ENCODE peak calls at places on chromosomes 6 and 20, in eight cellular contexts. One of them, this sample, is unnamed. For H3K4me1, the result is how much of the 10 kb centered on the place peaks cover.

GRCh38 chr20:17557675-17558006 is 12.2 kb upstream of the DSTN start:
- DNase-seq in HepG2: peak
- DNase-seq in SK-N-SH: no peak
- DNase-seq in tibial nerve: no peak
- DNase-seq in ovary: no peak
- DNase-seq in H1: no peak
- DNase-seq in transverse colon: peak
- DNase-seq in A549: peak
- DNase-seq in this sample: peak

GRCh38 chr6:125995972-125996580 is 9.7 kb downstream of the TRMT11 start:
- DNase-seq in HepG2: peak
- DNase-seq in SK-N-SH: peak
- DNase-seq in tibial nerve: no peak
- DNase-seq in ovary: peak
- DNase-seq in H1: peak
- DNase-seq in transverse colon: peak
- DNase-seq in A549: peak
- DNase-seq in this sample: peak

GRCh38 chr20:25283221-25283951 is 35.5 kb downstream of the PYGB start:
- DNase-seq in HepG2: no peak
- DNase-seq in SK-N-SH: no peak
- DNase-seq in tibial nerve: peak
- DNase-seq in ovary: peak
- DNase-seq in H1: peak
- DNase-seq in transverse colon: peak
- DNase-seq in A549: no peak
- DNase-seq in this sample: peak

GRCh38 chr6:44542401-44543116 is 155.1 kb downstream of the CDC5L start:
- DNase-seq in HepG2: no peak
- DNase-seq in SK-N-SH: no peak
- DNase-seq in tibial nerve: no peak
- DNase-seq in ovary: peak
- DNase-seq in H1: peak
- DNase-seq in transverse colon: no peak
- DNase-seq in A549: no peak
- DNase-seq in this sample: no peak

GRCh38 chr6:20952605-20953004 is 418.3 kb downstream of the CDKAL1 start:
- DNase-seq in HepG2: peak
- DNase-seq in SK-N-SH: no peak
- DNase-seq in tibial nerve: no peak
- DNase-seq in ovary: no peak
- DNase-seq in H1: no peak
- DNase-seq in transverse colon: no peak
- DNase-seq in A549: no peak
- DNase-seq in this sample: no peak

GRCh38 chr6:100446922-100447899 is 17.5 kb downstream of the SIM1 start:
- DNase-seq in HepG2: no peak
- DNase-seq in SK-N-SH: no peak
- DNase-seq in tibial nerve: no peak
- DNase-seq in ovary: no peak
- DNase-seq in H1: peak
- DNase-seq in transverse colon: no peak
- DNase-seq in A549: no peak
- DNase-seq in this sample: no peak

GRCh38 chr20:57153238-57153905 is 113.1 kb downstream of the BMP7 start:
- DNase-seq in HepG2: no peak
- DNase-seq in SK-N-SH: no peak
- DNase-seq in tibial nerve: no peak
- DNase-seq in ovary: no peak
- DNase-seq in H1: no peak
- DNase-seq in transverse colon: no peak
- DNase-seq in A549: no peak
- DNase-seq in this sample: no peak

GRCh38 chr20:13041574-13042457 is 33.0 kb downstream of the SPTLC3 start:
- DNase-seq in HepG2: no peak
- DNase-seq in SK-N-SH: no peak
- DNase-seq in tibial nerve: no peak
- DNase-seq in ovary: no peak
- DNase-seq in H1: no peak
- DNase-seq in transverse colon: no peak
- DNase-seq in A549: no peak
- DNase-seq in this sample: no peak

GRCh38 chr20:53901064-53901463 is 169.3 kb downstream of the BCAS1 start:
- DNase-seq in HepG2: no peak
- DNase-seq in SK-N-SH: no peak
- DNase-seq in tibial nerve: no peak
- DNase-seq in ovary: no peak
- DNase-seq in H1: no peak
- DNase-seq in transverse colon: peak
- DNase-seq in A549: peak
- DNase-seq in this sample: no peak

GRCh38 chr6:18081025-18081668 is 41.3 kb downstream of the NHLRC1 start:
- DNase-seq in HepG2: peak
- DNase-seq in SK-N-SH: no peak
- DNase-seq in tibial nerve: no peak
- DNase-seq in ovary: no peak
- DNase-seq in H1: no peak
- DNase-seq in transverse colon: no peak
- DNase-seq in A549: peak
- DNase-seq in this sample: no peak

GRCh38 chr6:139925894-139926641 is 551.6 kb upstream of the CITED2 start:
- DNase-seq in HepG2: peak
- DNase-seq in SK-N-SH: peak
- DNase-seq in tibial nerve: no peak
- DNase-seq in ovary: no peak
- DNase-seq in H1: no peak
- DNase-seq in transverse colon: no peak
- DNase-seq in A549: no peak
- DNase-seq in this sample: no peak

GRCh38 chr20:41095110-41095969 is 42.0 kb upstream of the PLCG1 start:
- DNase-seq in HepG2: peak
- DNase-seq in SK-N-SH: peak
- DNase-seq in tibial nerve: no peak
- DNase-seq in ovary: peak
- DNase-seq in H1: no peak
- DNase-seq in transverse colon: peak
- DNase-seq in A549: peak
- DNase-seq in this sample: peak

GRCh38 chr6:157049126-157049525 is 271.9 kb downstream of the ARID1B start:
- DNase-seq in HepG2: no peak
- DNase-seq in SK-N-SH: no peak
- DNase-seq in tibial nerve: no peak
- DNase-seq in ovary: no peak
- DNase-seq in H1: no peak
- DNase-seq in transverse colon: no peak
- DNase-seq in A549: no peak
- DNase-seq in this sample: no peak

GRCh38 chr6:167683028-167683862 is 143.5 kb upstream of the AFDN start:
- DNase-seq in HepG2: peak
- DNase-seq in SK-N-SH: no peak
- DNase-seq in tibial nerve: peak
- DNase-seq in ovary: peak
- DNase-seq in H1: no peak
- DNase-seq in transverse colon: peak
- DNase-seq in A549: peak
- DNase-seq in this sample: peak
- TF ChIP-seq EP300 in HepG2: peak
- TF ChIP-seq EP300 in SK-N-SH: no peak
- TF ChIP-seq EP300 in tibial nerve: peak
- TF ChIP-seq EP300 in ovary: no peak
- TF ChIP-seq EP300 in H1: no peak
- TF ChIP-seq EP300 in transverse colon: peak
- TF ChIP-seq EP300 in A549: no peak
- TF ChIP-seq EP300 in this sample: no peak

GRCh38 chr20:44182863-44183262 is 4.1 kb downstream of the JPH2 start:
- DNase-seq in HepG2: no peak
- DNase-seq in SK-N-SH: no peak
- DNase-seq in tibial nerve: no peak
- DNase-seq in ovary: no peak
- DNase-seq in H1: no peak
- DNase-seq in transverse colon: no peak
- DNase-seq in A549: no peak
- DNase-seq in this sample: no peak
- H3K4me3 ChIP-seq in HepG2: no peak
- H3K4me3 ChIP-seq in SK-N-SH: no peak
- H3K4me3 ChIP-seq in tibial nerve: no peak
- H3K4me3 ChIP-seq in ovary: peak
- H3K4me3 ChIP-seq in H1: no peak
- H3K4me3 ChIP-seq in transverse colon: no peak
- H3K4me3 ChIP-seq in A549: no peak
- H3K4me3 ChIP-seq in this sample: peak

DNA sequence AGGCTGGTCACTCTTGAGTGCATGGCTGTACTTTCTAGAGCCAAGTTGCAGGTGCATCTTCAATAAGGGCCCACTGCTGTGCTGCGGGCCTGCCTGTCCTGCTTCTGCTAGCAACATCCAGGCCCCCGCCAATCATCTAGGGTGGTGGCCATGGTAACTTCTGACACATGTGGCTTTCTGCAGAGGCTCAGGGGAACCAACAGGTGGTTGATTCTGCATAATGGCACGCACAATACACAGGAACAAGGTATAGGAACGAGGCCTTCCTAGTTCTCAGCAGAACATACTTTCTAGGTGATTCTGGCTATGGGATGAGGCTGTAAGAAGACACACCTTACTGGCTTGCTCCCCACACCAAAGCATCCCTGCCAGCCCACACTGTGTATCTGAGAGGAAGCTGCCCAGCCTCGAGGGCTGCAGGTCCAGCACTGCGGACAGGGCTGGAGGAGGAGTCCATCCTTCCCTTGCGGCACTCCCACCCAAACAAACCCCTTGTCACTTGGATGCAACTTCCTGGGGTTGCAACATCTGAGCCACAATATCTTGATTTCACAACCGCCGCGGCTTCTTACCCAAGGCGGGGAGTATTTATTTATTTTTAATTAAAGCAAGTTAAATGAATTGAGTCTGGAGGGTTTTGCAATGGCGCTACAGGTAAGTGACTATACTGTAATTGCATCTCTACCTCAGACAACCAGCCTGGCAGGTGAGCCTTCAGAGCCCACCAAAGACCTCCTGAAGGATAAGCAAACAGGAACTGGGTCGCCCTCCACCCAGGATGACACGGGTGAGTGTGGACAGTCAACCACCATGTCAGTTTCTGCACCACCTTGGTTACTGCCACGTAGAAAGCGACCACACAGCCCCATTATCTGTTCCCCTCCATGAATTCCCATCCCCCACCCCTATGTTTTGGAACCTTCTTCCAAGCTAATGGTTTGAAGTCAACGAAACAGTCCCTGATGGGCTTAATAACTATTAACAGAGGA is 49.6 kb downstream of the SULF2 start:
- DNase-seq in HepG2: peak
- DNase-seq in SK-N-SH: no peak
- DNase-seq in tibial nerve: no peak
- DNase-seq in ovary: no peak
- DNase-seq in H1: no peak
- DNase-seq in transverse colon: no peak
- DNase-seq in A549: no peak
- DNase-seq in this sample: peak
- H3K4me1 ChIP-seq in HepG2: under half
- H3K4me1 ChIP-seq in SK-N-SH: under half
- H3K4me1 ChIP-seq in tibial nerve: under half
- H3K4me1 ChIP-seq in ovary: under half
- H3K4me1 ChIP-seq in H1: under half
- H3K4me1 ChIP-seq in transverse colon: under half
- H3K4me1 ChIP-seq in A549: under half
- H3K4me1 ChIP-seq in this sample: under half

GRCh38 chr6:104959453-104959858 is 2.5 kb downstream of the LIN28B start:
- DNase-seq in HepG2: no peak
- DNase-seq in SK-N-SH: no peak
- DNase-seq in tibial nerve: no peak
- DNase-seq in ovary: no peak
- DNase-seq in H1: no peak
- DNase-seq in transverse colon: no peak
- DNase-seq in A549: no peak
- DNase-seq in this sample: no peak

GRCh38 chr6:104958178-104958520 is 1.2 kb downstream of the LIN28B start:
- DNase-seq in HepG2: no peak
- DNase-seq in SK-N-SH: no peak
- DNase-seq in tibial nerve: no peak
- DNase-seq in ovary: no peak
- DNase-seq in H1: no peak
- DNase-seq in transverse colon: no peak
- DNase-seq in A549: no peak
- DNase-seq in this sample: no peak

GRCh38 chr6:104956663-104957294 is at the start of gene LIN28B:
- DNase-seq in HepG2: peak
- DNase-seq in SK-N-SH: no peak
- DNase-seq in tibial nerve: no peak
- DNase-seq in ovary: no peak
- DNase-seq in H1: no peak
- DNase-seq in transverse colon: no peak
- DNase-seq in A549: no peak
- DNase-seq in this sample: no peak

GRCh38 chr6:104957301-104958177 is 632 bp downstream of the LIN28B start:
- DNase-seq in HepG2: peak
- DNase-seq in SK-N-SH: no peak
- DNase-seq in tibial nerve: no peak
- DNase-seq in ovary: no peak
- DNase-seq in H1: peak
- DNase-seq in transverse colon: no peak
- DNase-seq in A549: peak
- DNase-seq in this sample: no peak

DNA sequence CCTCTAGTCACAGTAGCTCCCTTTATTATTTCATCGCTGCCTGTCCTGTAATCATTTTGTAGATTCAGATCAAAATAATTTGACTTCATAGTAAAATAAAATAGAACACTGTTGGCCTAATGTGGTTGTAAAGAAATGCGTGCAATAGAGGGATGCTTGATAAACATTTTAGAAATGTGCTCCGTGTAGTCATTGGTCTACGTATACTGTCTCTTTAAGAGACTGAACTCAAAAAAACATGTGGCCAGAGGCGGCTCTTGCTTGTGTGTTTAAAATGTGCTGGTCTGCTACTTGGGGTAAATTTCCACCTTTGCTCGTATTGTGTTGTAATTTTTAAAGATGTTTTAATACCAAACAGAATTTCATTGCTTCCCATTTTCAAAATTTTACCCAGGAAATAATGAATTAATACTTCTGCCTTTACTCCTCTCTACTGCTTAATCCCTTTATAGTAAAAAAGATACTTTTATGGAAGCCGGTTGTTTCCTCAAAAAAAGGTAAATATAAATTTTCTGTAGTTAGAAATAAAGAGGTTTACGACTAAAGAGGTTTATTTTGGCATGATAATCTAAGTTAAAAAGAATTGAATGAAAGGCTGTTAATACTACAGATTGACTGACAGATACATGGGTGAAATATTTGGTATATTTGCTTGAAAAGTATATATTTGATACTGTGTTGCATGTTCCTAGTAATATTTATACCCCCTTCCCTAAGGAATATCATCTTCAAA is 2.0 kb downstream of the LIN28B start:
- DNase-seq in HepG2: peak
- DNase-seq in SK-N-SH: no peak
- DNase-seq in tibial nerve: no peak
- DNase-seq in ovary: no peak
- DNase-seq in H1: no peak
- DNase-seq in transverse colon: no peak
- DNase-seq in A549: no peak
- DNase-seq in this sample: no peak
- TF ChIP-seq EP300 in HepG2: no peak
- TF ChIP-seq EP300 in SK-N-SH: no peak
- TF ChIP-seq EP300 in tibial nerve: no peak
- TF ChIP-seq EP300 in ovary: no peak
- TF ChIP-seq EP300 in H1: no peak
- TF ChIP-seq EP300 in transverse colon: no peak
- TF ChIP-seq EP300 in A549: no peak
- TF ChIP-seq EP300 in this sample: no peak

This sample was measured in stomach.